ENCODE peak calls at places on chromosomes 6 and 20, in four cellular contexts. P is AG08396, D is fibroblast of the aortic adventitia, Q is NCI-H82. G is an unnamed sample.

GRCh38 chr20:44734938-44735337 is 10.7 kb upstream of the KCNK15 start:
- DNase-seq in P (peak; percentile 73), D (peak; percentile 79), Q (peak; percentile 49), G (no peak)

GRCh38 chr6:41527721-41528408 is 18.3 kb upstream of the FOXP4 start:
- DNase-seq in P (no peak), D (peak; percentile 39), Q (peak; percentile 81), G (no peak)

GRCh38 chr20:63896136-63896890 is 1.4 kb downstream of the DNAJC5 start:
- DNase-seq in P (peak; percentile 58), D (peak; percentile 21), Q (peak; percentile 55), G (peak; percentile 81)

GRCh38 chr6:135850882-135851281 is 619 bp upstream of the PDE7B start:
- DNase-seq in P (no peak), D (no peak), Q (no peak), G (no peak)

GRCh38 chr6:128131566-128131965 is 230.7 kb upstream of the THEMIS start:
- DNase-seq in P (no peak), D (peak; percentile 43), Q (no peak), G (no peak)

GRCh38 chr6:41785689-41786450 is 1.6 kb upstream of the TOMM6 start:
- DNase-seq in P (peak; percentile 59), D (peak; percentile 18), Q (peak; percentile 69), G (no peak)

GRCh38 chr20:57594092-57594911 is 25.9 kb downstream of the ZBP1 start:
- DNase-seq in P (peak; percentile 81), D (peak; percentile 43), Q (peak; percentile 58), G (no peak)

GRCh38 chr20:5871720-5872410 is 78.5 kb downstream of the TRMT6 start:
- DNase-seq in P (no peak), D (no peak), Q (no peak), G (no peak)

GRCh38 chr6:18528084-18528743 is 141.1 kb downstream of the RNF144B start:
- DNase-seq in P (peak; percentile 18), D (peak; percentile 46), Q (peak; percentile 43), G (no peak)

GRCh38 chr6:44697333-44697732 is 309.8 kb downstream of the CDC5L start:
- DNase-seq in P (no peak), D (no peak), Q (peak; percentile 100), G (no peak)

GRCh38 chr6:121590438-121590837 is 155.0 kb downstream of the GJA1 start:
- DNase-seq in P (no peak), D (peak; percentile 71), Q (no peak), G (no peak)

GRCh38 chr20:38134427-38135281 is 30.4 kb downstream of the TGM2 start:
- DNase-seq in P (no peak), D (peak; percentile 72), Q (no peak), G (peak; percentile 77)

GRCh38 chr6:157845493-157846259 is 22.6 kb downstream of the SNX9 start:
- DNase-seq in P (no peak), D (no peak), Q (peak; percentile 27), G (no peak)